ENCODE peak calls at places on chromosomes 6 and 20, in eight cellular contexts. One of them, this sample, is unnamed.

GRCh38 chr6:105452924-105453756 is 50.3 kb upstream of the PREP start:
- DNase-seq in HFF-Myc: no peak
- DNase-seq in midbrain: no peak
- DNase-seq in stimulated activated CD4-positive, alpha-beta T cell treated with anti-CD3 and anti-CD28 coated beads, TNF-alpha, amount 100 ng/mL, for 24 hours: peak
- DNase-seq in stomach: peak
- DNase-seq in NCI-H1105: no peak
- DNase-seq in activated T-cell treated with anti-CD3 and anti-CD28 coated beads, Interleukin-2, amount 50 U/mL, for 72 hours: peak
- DNase-seq in left lung: no peak
- DNase-seq in this sample: no peak

GRCh38 chr6:43856005-43856765 is 86.2 kb downstream of the VEGFA start:
- DNase-seq in stimulated activated CD4-positive, alpha-beta T cell treated with anti-CD3 and anti-CD28 coated beads, TNF-alpha, amount 100 ng/mL, for 24 hours: no peak
- DNase-seq in HFF-Myc: no peak
- DNase-seq in midbrain: no peak
- DNase-seq in NCI-H1105: no peak
- DNase-seq in stomach: peak
- DNase-seq in left lung: no peak
- DNase-seq in activated T-cell treated with anti-CD3 and anti-CD28 coated beads, Interleukin-2, amount 50 U/mL, for 72 hours: no peak
- DNase-seq in this sample: no peak

GRCh38 chr6:40848038-40848437 is 191.0 kb downstream of the UNC5CL start:
- DNase-seq in stimulated activated CD4-positive, alpha-beta T cell treated with anti-CD3 and anti-CD28 coated beads, TNF-alpha, amount 100 ng/mL, for 24 hours: no peak
- DNase-seq in activated T-cell treated with anti-CD3 and anti-CD28 coated beads, Interleukin-2, amount 50 U/mL, for 72 hours: no peak
- DNase-seq in left lung: no peak
- DNase-seq in NCI-H1105: no peak
- DNase-seq in midbrain: no peak
- DNase-seq in HFF-Myc: no peak
- DNase-seq in stomach: no peak
- DNase-seq in this sample: no peak

GRCh38 chr6:26394289-26394688 is 7.8 kb upstream of the BTN3A1 start:
- DNase-seq in activated T-cell treated with anti-CD3 and anti-CD28 coated beads, Interleukin-2, amount 50 U/mL, for 72 hours: no peak
- DNase-seq in left lung: no peak
- DNase-seq in midbrain: no peak
- DNase-seq in stimulated activated CD4-positive, alpha-beta T cell treated with anti-CD3 and anti-CD28 coated beads, TNF-alpha, amount 100 ng/mL, for 24 hours: no peak
- DNase-seq in HFF-Myc: no peak
- DNase-seq in stomach: peak
- DNase-seq in NCI-H1105: no peak
- DNase-seq in this sample: no peak

GRCh38 chr6:135902756-135903331 is 51.3 kb downstream of the PDE7B start:
- DNase-seq in HFF-Myc: no peak
- DNase-seq in NCI-H1105: no peak
- DNase-seq in stomach: no peak
- DNase-seq in midbrain: no peak
- DNase-seq in left lung: no peak
- DNase-seq in stimulated activated CD4-positive, alpha-beta T cell treated with anti-CD3 and anti-CD28 coated beads, TNF-alpha, amount 100 ng/mL, for 24 hours: no peak
- DNase-seq in activated T-cell treated with anti-CD3 and anti-CD28 coated beads, Interleukin-2, amount 50 U/mL, for 72 hours: no peak
- DNase-seq in this sample: no peak

GRCh38 chr6:149445573-149445972 is 39.2 kb downstream of the ZC3H12D start:
- DNase-seq in stomach: no peak
- DNase-seq in midbrain: no peak
- DNase-seq in HFF-Myc: no peak
- DNase-seq in stimulated activated CD4-positive, alpha-beta T cell treated with anti-CD3 and anti-CD28 coated beads, TNF-alpha, amount 100 ng/mL, for 24 hours: no peak
- DNase-seq in activated T-cell treated with anti-CD3 and anti-CD28 coated beads, Interleukin-2, amount 50 U/mL, for 72 hours: no peak
- DNase-seq in NCI-H1105: no peak
- DNase-seq in left lung: no peak
- DNase-seq in this sample: no peak

GRCh38 chr20:9035129-9035528 is 33.8 kb upstream of the PLCB4 start:
- DNase-seq in stimulated activated CD4-positive, alpha-beta T cell treated with anti-CD3 and anti-CD28 coated beads, TNF-alpha, amount 100 ng/mL, for 24 hours: no peak
- DNase-seq in midbrain: no peak
- DNase-seq in activated T-cell treated with anti-CD3 and anti-CD28 coated beads, Interleukin-2, amount 50 U/mL, for 72 hours: no peak
- DNase-seq in NCI-H1105: no peak
- DNase-seq in stomach: no peak
- DNase-seq in HFF-Myc: peak
- DNase-seq in left lung: no peak
- DNase-seq in this sample: no peak

GRCh38 chr6:41072836-41073202 is at the start of gene NFYA:
- DNase-seq in HFF-Myc: no peak
- DNase-seq in NCI-H1105: peak
- DNase-seq in stimulated activated CD4-positive, alpha-beta T cell treated with anti-CD3 and anti-CD28 coated beads, TNF-alpha, amount 100 ng/mL, for 24 hours: no peak
- DNase-seq in left lung: peak
- DNase-seq in activated T-cell treated with anti-CD3 and anti-CD28 coated beads, Interleukin-2, amount 50 U/mL, for 72 hours: no peak
- DNase-seq in stomach: peak
- DNase-seq in midbrain: peak
- DNase-seq in this sample: peak

GRCh38 chr6:30757261-30757935 is 13.1 kb upstream of the IER3 start:
- DNase-seq in HFF-Myc: no peak
- DNase-seq in activated T-cell treated with anti-CD3 and anti-CD28 coated beads, Interleukin-2, amount 50 U/mL, for 72 hours: no peak
- DNase-seq in midbrain: no peak
- DNase-seq in stomach: no peak
- DNase-seq in NCI-H1105: no peak
- DNase-seq in stimulated activated CD4-positive, alpha-beta T cell treated with anti-CD3 and anti-CD28 coated beads, TNF-alpha, amount 100 ng/mL, for 24 hours: no peak
- DNase-seq in left lung: no peak
- DNase-seq in this sample: no peak

GRCh38 chr20:24185801-24186200 is 197.2 kb upstream of the GGTLC1 start:
- DNase-seq in NCI-H1105: no peak
- DNase-seq in activated T-cell treated with anti-CD3 and anti-CD28 coated beads, Interleukin-2, amount 50 U/mL, for 72 hours: no peak
- DNase-seq in HFF-Myc: no peak
- DNase-seq in left lung: no peak
- DNase-seq in stimulated activated CD4-positive, alpha-beta T cell treated with anti-CD3 and anti-CD28 coated beads, TNF-alpha, amount 100 ng/mL, for 24 hours: no peak
- DNase-seq in stomach: no peak
- DNase-seq in midbrain: no peak
- DNase-seq in this sample: no peak

GRCh38 chr20:10504893-10505292 is 69.8 kb downstream of the SLX4IP start:
- DNase-seq in left lung: no peak
- DNase-seq in activated T-cell treated with anti-CD3 and anti-CD28 coated beads, Interleukin-2, amount 50 U/mL, for 72 hours: no peak
- DNase-seq in midbrain: no peak
- DNase-seq in NCI-H1105: no peak
- DNase-seq in stomach: no peak
- DNase-seq in stimulated activated CD4-positive, alpha-beta T cell treated with anti-CD3 and anti-CD28 coated beads, TNF-alpha, amount 100 ng/mL, for 24 hours: no peak
- DNase-seq in HFF-Myc: no peak
- DNase-seq in this sample: no peak

GRCh38 chr6:121663292-121663691 is 227.8 kb downstream of the GJA1 start:
- DNase-seq in midbrain: no peak
- DNase-seq in NCI-H1105: no peak
- DNase-seq in stomach: no peak
- DNase-seq in activated T-cell treated with anti-CD3 and anti-CD28 coated beads, Interleukin-2, amount 50 U/mL, for 72 hours: no peak
- DNase-seq in HFF-Myc: no peak
- DNase-seq in left lung: no peak
- DNase-seq in stimulated activated CD4-positive, alpha-beta T cell treated with anti-CD3 and anti-CD28 coated beads, TNF-alpha, amount 100 ng/mL, for 24 hours: no peak
- DNase-seq in this sample: no peak

GRCh38 chr6:3247255-3248146 is 11.2 kb upstream of the PSMG4 start:
- DNase-seq in activated T-cell treated with anti-CD3 and anti-CD28 coated beads, Interleukin-2, amount 50 U/mL, for 72 hours: no peak
- DNase-seq in NCI-H1105: no peak
- DNase-seq in stomach: peak
- DNase-seq in midbrain: peak
- DNase-seq in HFF-Myc: peak
- DNase-seq in stimulated activated CD4-positive, alpha-beta T cell treated with anti-CD3 and anti-CD28 coated beads, TNF-alpha, amount 100 ng/mL, for 24 hours: no peak
- DNase-seq in left lung: no peak
- DNase-seq in this sample: no peak

GRCh38 chr6:52284131-52284459 is 447 bp downstream of the MCM3 start:
- DNase-seq in activated T-cell treated with anti-CD3 and anti-CD28 coated beads, Interleukin-2, amount 50 U/mL, for 72 hours: no peak
- DNase-seq in NCI-H1105: peak
- DNase-seq in HFF-Myc: no peak
- DNase-seq in stomach: no peak
- DNase-seq in midbrain: no peak
- DNase-seq in stimulated activated CD4-positive, alpha-beta T cell treated with anti-CD3 and anti-CD28 coated beads, TNF-alpha, amount 100 ng/mL, for 24 hours: peak
- DNase-seq in left lung: no peak
- DNase-seq in this sample: no peak

GRCh38 chr6:41284726-41285125 is 1.8 kb downstream of the TREM1 start:
- DNase-seq in HFF-Myc: no peak
- DNase-seq in NCI-H1105: no peak
- DNase-seq in stimulated activated CD4-positive, alpha-beta T cell treated with anti-CD3 and anti-CD28 coated beads, TNF-alpha, amount 100 ng/mL, for 24 hours: no peak
- DNase-seq in left lung: no peak
- DNase-seq in activated T-cell treated with anti-CD3 and anti-CD28 coated beads, Interleukin-2, amount 50 U/mL, for 72 hours: no peak
- DNase-seq in midbrain: no peak
- DNase-seq in stomach: no peak
- DNase-seq in this sample: no peak

GRCh38 chr20:6580486-6580885 is 187.0 kb upstream of the BMP2 start:
- DNase-seq in NCI-H1105: no peak
- DNase-seq in HFF-Myc: no peak
- DNase-seq in stimulated activated CD4-positive, alpha-beta T cell treated with anti-CD3 and anti-CD28 coated beads, TNF-alpha, amount 100 ng/mL, for 24 hours: no peak
- DNase-seq in stomach: peak
- DNase-seq in left lung: peak
- DNase-seq in activated T-cell treated with anti-CD3 and anti-CD28 coated beads, Interleukin-2, amount 50 U/mL, for 72 hours: no peak
- DNase-seq in midbrain: no peak
- DNase-seq in this sample: no peak

GRCh38 chr6:38445912-38446311 is 193.8 kb downstream of the BTBD9 start:
- DNase-seq in activated T-cell treated with anti-CD3 and anti-CD28 coated beads, Interleukin-2, amount 50 U/mL, for 72 hours: no peak
- DNase-seq in midbrain: no peak
- DNase-seq in NCI-H1105: no peak
- DNase-seq in HFF-Myc: no peak
- DNase-seq in left lung: no peak
- DNase-seq in stomach: no peak
- DNase-seq in stimulated activated CD4-positive, alpha-beta T cell treated with anti-CD3 and anti-CD28 coated beads, TNF-alpha, amount 100 ng/mL, for 24 hours: no peak
- DNase-seq in this sample: no peak

GRCh38 chr6:134724653-134725340 is 225.1 kb downstream of the ALDH8A1 start:
- DNase-seq in left lung: no peak
- DNase-seq in stimulated activated CD4-positive, alpha-beta T cell treated with anti-CD3 and anti-CD28 coated beads, TNF-alpha, amount 100 ng/mL, for 24 hours: no peak
- DNase-seq in activated T-cell treated with anti-CD3 and anti-CD28 coated beads, Interleukin-2, amount 50 U/mL, for 72 hours: no peak
- DNase-seq in stomach: no peak
- DNase-seq in HFF-Myc: peak
- DNase-seq in midbrain: no peak
- DNase-seq in NCI-H1105: no peak
- DNase-seq in this sample: no peak

GRCh38 chr20:19211661-19212523 is 550 bp upstream of the SLC24A3 start:
- DNase-seq in stimulated activated CD4-positive, alpha-beta T cell treated with anti-CD3 and anti-CD28 coated beads, TNF-alpha, amount 100 ng/mL, for 24 hours: no peak
- DNase-seq in left lung: peak
- DNase-seq in activated T-cell treated with anti-CD3 and anti-CD28 coated beads, Interleukin-2, amount 50 U/mL, for 72 hours: no peak
- DNase-seq in midbrain: peak
- DNase-seq in HFF-Myc: no peak
- DNase-seq in NCI-H1105: peak
- DNase-seq in stomach: peak
- DNase-seq in this sample: no peak

GRCh38 chr6:24910331-24910849 is 25.4 kb downstream of the RIPOR2 start:
- DNase-seq in left lung: peak
- DNase-seq in HFF-Myc: no peak
- DNase-seq in stimulated activated CD4-positive, alpha-beta T cell treated with anti-CD3 and anti-CD28 coated beads, TNF-alpha, amount 100 ng/mL, for 24 hours: peak
- DNase-seq in midbrain: no peak
- DNase-seq in activated T-cell treated with anti-CD3 and anti-CD28 coated beads, Interleukin-2, amount 50 U/mL, for 72 hours: peak
- DNase-seq in NCI-H1105: no peak
- DNase-seq in stomach: no peak
- DNase-seq in this sample: no peak

GRCh38 chr6:157713451-157714152 is 109.4 kb upstream of the SNX9 start:
- DNase-seq in stomach: no peak
- DNase-seq in NCI-H1105: no peak
- DNase-seq in stimulated activated CD4-positive, alpha-beta T cell treated with anti-CD3 and anti-CD28 coated beads, TNF-alpha, amount 100 ng/mL, for 24 hours: no peak
- DNase-seq in left lung: no peak
- DNase-seq in activated T-cell treated with anti-CD3 and anti-CD28 coated beads, Interleukin-2, amount 50 U/mL, for 72 hours: no peak
- DNase-seq in midbrain: no peak
- DNase-seq in HFF-Myc: no peak
- DNase-seq in this sample: no peak

GRCh38 chr20:58604410-58604881 is 46.6 kb upstream of the STX16 start:
- DNase-seq in activated T-cell treated with anti-CD3 and anti-CD28 coated beads, Interleukin-2, amount 50 U/mL, for 72 hours: no peak
- DNase-seq in NCI-H1105: no peak
- DNase-seq in stomach: no peak
- DNase-seq in HFF-Myc: no peak
- DNase-seq in midbrain: no peak
- DNase-seq in left lung: no peak
- DNase-seq in stimulated activated CD4-positive, alpha-beta T cell treated with anti-CD3 and anti-CD28 coated beads, TNF-alpha, amount 100 ng/mL, for 24 hours: no peak
- DNase-seq in this sample: no peak

GRCh38 chr20:41956316-41957050 is 338.3 kb upstream of the CHD6 start:
- DNase-seq in NCI-H1105: peak
- DNase-seq in left lung: no peak
- DNase-seq in activated T-cell treated with anti-CD3 and anti-CD28 coated beads, Interleukin-2, amount 50 U/mL, for 72 hours: no peak
- DNase-seq in midbrain: no peak
- DNase-seq in stomach: no peak
- DNase-seq in HFF-Myc: no peak
- DNase-seq in stimulated activated CD4-positive, alpha-beta T cell treated with anti-CD3 and anti-CD28 coated beads, TNF-alpha, amount 100 ng/mL, for 24 hours: no peak
- DNase-seq in this sample: no peak

GRCh38 chr6:147262943-147263342 is 58.7 kb downstream of the STXBP5 start:
- DNase-seq in NCI-H1105: no peak
- DNase-seq in midbrain: no peak
- DNase-seq in HFF-Myc: no peak
- DNase-seq in stomach: no peak
- DNase-seq in left lung: no peak
- DNase-seq in activated T-cell treated with anti-CD3 and anti-CD28 coated beads, Interleukin-2, amount 50 U/mL, for 72 hours: no peak
- DNase-seq in stimulated activated CD4-positive, alpha-beta T cell treated with anti-CD3 and anti-CD28 coated beads, TNF-alpha, amount 100 ng/mL, for 24 hours: no peak
- DNase-seq in this sample: no peak

GRCh38 chr6:138253731-138254130 is 35.4 kb upstream of the PBOV1 start:
- DNase-seq in HFF-Myc: no peak
- DNase-seq in stomach: no peak
- DNase-seq in left lung: no peak
- DNase-seq in activated T-cell treated with anti-CD3 and anti-CD28 coated beads, Interleukin-2, amount 50 U/mL, for 72 hours: no peak
- DNase-seq in NCI-H1105: no peak
- DNase-seq in stimulated activated CD4-positive, alpha-beta T cell treated with anti-CD3 and anti-CD28 coated beads, TNF-alpha, amount 100 ng/mL, for 24 hours: no peak
- DNase-seq in midbrain: no peak
- DNase-seq in this sample: no peak

GRCh38 chr20:9886227-9886626 is 47.4 kb upstream of the PAK5 start:
- DNase-seq in midbrain: no peak
- DNase-seq in stomach: no peak
- DNase-seq in NCI-H1105: no peak
- DNase-seq in stimulated activated CD4-positive, alpha-beta T cell treated with anti-CD3 and anti-CD28 coated beads, TNF-alpha, amount 100 ng/mL, for 24 hours: no peak
- DNase-seq in activated T-cell treated with anti-CD3 and anti-CD28 coated beads, Interleukin-2, amount 50 U/mL, for 72 hours: no peak
- DNase-seq in HFF-Myc: peak
- DNase-seq in left lung: no peak
- DNase-seq in this sample: no peak

GRCh38 chr20:36519012-36519719 is 22.2 kb upstream of the MYL9 start:
- DNase-seq in midbrain: no peak
- DNase-seq in left lung: no peak
- DNase-seq in NCI-H1105: no peak
- DNase-seq in activated T-cell treated with anti-CD3 and anti-CD28 coated beads, Interleukin-2, amount 50 U/mL, for 72 hours: peak
- DNase-seq in HFF-Myc: no peak
- DNase-seq in stomach: no peak
- DNase-seq in stimulated activated CD4-positive, alpha-beta T cell treated with anti-CD3 and anti-CD28 coated beads, TNF-alpha, amount 100 ng/mL, for 24 hours: no peak
- DNase-seq in this sample: no peak

GRCh38 chr20:39829713-39830112 is 859.3 kb downstream of the MAFB start:
- DNase-seq in activated T-cell treated with anti-CD3 and anti-CD28 coated beads, Interleukin-2, amount 50 U/mL, for 72 hours: peak
- DNase-seq in stimulated activated CD4-positive, alpha-beta T cell treated with anti-CD3 and anti-CD28 coated beads, TNF-alpha, amount 100 ng/mL, for 24 hours: no peak
- DNase-seq in NCI-H1105: no peak
- DNase-seq in HFF-Myc: no peak
- DNase-seq in left lung: no peak
- DNase-seq in stomach: no peak
- DNase-seq in midbrain: no peak
- DNase-seq in this sample: peak

GRCh38 chr20:1835126-1835525 is 60.1 kb upstream of the SIRPA start:
- DNase-seq in NCI-H1105: no peak
- DNase-seq in stimulated activated CD4-positive, alpha-beta T cell treated with anti-CD3 and anti-CD28 coated beads, TNF-alpha, amount 100 ng/mL, for 24 hours: no peak
- DNase-seq in left lung: no peak
- DNase-seq in midbrain: no peak
- DNase-seq in HFF-Myc: no peak
- DNase-seq in stomach: no peak
- DNase-seq in activated T-cell treated with anti-CD3 and anti-CD28 coated beads, Interleukin-2, amount 50 U/mL, for 72 hours: no peak
- DNase-seq in this sample: no peak

GRCh38 chr6:169936355-169936975 is 185.0 kb downstream of the ERMARD start:
- DNase-seq in left lung: no peak
- DNase-seq in NCI-H1105: no peak
- DNase-seq in activated T-cell treated with anti-CD3 and anti-CD28 coated beads, Interleukin-2, amount 50 U/mL, for 72 hours: no peak
- DNase-seq in midbrain: no peak
- DNase-seq in stomach: no peak
- DNase-seq in HFF-Myc: no peak
- DNase-seq in stimulated activated CD4-positive, alpha-beta T cell treated with anti-CD3 and anti-CD28 coated beads, TNF-alpha, amount 100 ng/mL, for 24 hours: no peak
- DNase-seq in this sample: no peak

GRCh38 chr20:19936801-19937583 is 80.2 kb upstream of the NAA20 start:
- DNase-seq in left lung: peak
- DNase-seq in stomach: no peak
- DNase-seq in stimulated activated CD4-positive, alpha-beta T cell treated with anti-CD3 and anti-CD28 coated beads, TNF-alpha, amount 100 ng/mL, for 24 hours: peak
- DNase-seq in midbrain: no peak
- DNase-seq in NCI-H1105: no peak
- DNase-seq in HFF-Myc: no peak
- DNase-seq in activated T-cell treated with anti-CD3 and anti-CD28 coated beads, Interleukin-2, amount 50 U/mL, for 72 hours: peak
- DNase-seq in this sample: no peak

GRCh38 chr6:15444881-15445280 is 199.0 kb downstream of the JARID2 start:
- DNase-seq in midbrain: peak
- DNase-seq in HFF-Myc: no peak
- DNase-seq in NCI-H1105: peak
- DNase-seq in stomach: no peak
- DNase-seq in stimulated activated CD4-positive, alpha-beta T cell treated with anti-CD3 and anti-CD28 coated beads, TNF-alpha, amount 100 ng/mL, for 24 hours: no peak
- DNase-seq in left lung: no peak
- DNase-seq in activated T-cell treated with anti-CD3 and anti-CD28 coated beads, Interleukin-2, amount 50 U/mL, for 72 hours: no peak
- DNase-seq in this sample: no peak

GRCh38 chr6:52663935-52664184 is 7.1 kb upstream of the TMEM14A start:
- DNase-seq in left lung: no peak
- DNase-seq in activated T-cell treated with anti-CD3 and anti-CD28 coated beads, Interleukin-2, amount 50 U/mL, for 72 hours: no peak
- DNase-seq in stimulated activated CD4-positive, alpha-beta T cell treated with anti-CD3 and anti-CD28 coated beads, TNF-alpha, amount 100 ng/mL, for 24 hours: no peak
- DNase-seq in HFF-Myc: no peak
- DNase-seq in stomach: no peak
- DNase-seq in midbrain: no peak
- DNase-seq in NCI-H1105: no peak
- DNase-seq in this sample: no peak

GRCh38 chr6:83824388-83824801 is 28.8 kb upstream of the RIPPLY2 start:
- DNase-seq in activated T-cell treated with anti-CD3 and anti-CD28 coated beads, Interleukin-2, amount 50 U/mL, for 72 hours: no peak
- DNase-seq in HFF-Myc: no peak
- DNase-seq in stomach: peak
- DNase-seq in stimulated activated CD4-positive, alpha-beta T cell treated with anti-CD3 and anti-CD28 coated beads, TNF-alpha, amount 100 ng/mL, for 24 hours: no peak
- DNase-seq in midbrain: no peak
- DNase-seq in NCI-H1105: no peak
- DNase-seq in left lung: no peak
- DNase-seq in this sample: no peak